ENCODE peak calls at places on chromosomes 4 and X, in ten cellular contexts. S is choroid plexus epithelial cell; N is naive thymus-derived CD8-positive, alpha-beta T cell; F is hippocampal formation; R is islet precursor cell; O is spleen; H is AG09319; Y is astrocyte of the spinal cord; Z is heart right ventricle; Q is Kasumi-1. M is an unnamed sample.

GRCh38 chrX:37956223-37956622 is 50.1 kb upstream of the SYTL5 start:
- DNase-seq in H (no peak), Q (no peak), N (no peak), S (no peak), Z (no peak), Y (no peak), R (no peak), O (no peak), F (no peak), M (no peak)

GRCh38 chr4:11451720-11452119 is 23.0 kb upstream of the HS3ST1 start:
- DNase-seq in R (no peak), Z (no peak), F (no peak), H (no peak), S (no peak), Y (no peak), N (no peak), Q (no peak), O (no peak), M (no peak)

GRCh38 chr4:94577136-94577535 is 125.4 kb downstream of the PDLIM5 start:
- DNase-seq in R (peak; percentile 54), Z (no peak), H (no peak), F (peak; percentile 39), Q (no peak), N (no peak), Y (peak; percentile 90), S (peak; percentile 89), O (no peak), M (no peak)

GRCh38 chr4:41069838-41070237 is 144.5 kb downstream of the APBB2 start:
- DNase-seq in Z (no peak), O (no peak), Q (no peak), F (no peak), Y (no peak), H (no peak), R (no peak), S (no peak), N (no peak), M (no peak)

GRCh38 chr4:74490736-74491135 is 45.8 kb downstream of the AREG start:
- DNase-seq in O (no peak), Y (no peak), Q (no peak), H (no peak), F (no peak), N (no peak), S (no peak), Z (no peak), R (no peak), M (no peak)

GRCh38 chrX:10597871-10598270 is 22.5 kb downstream of the MID1 start:
- DNase-seq in R (no peak), F (no peak), S (peak; percentile 67), O (no peak), N (no peak), H (no peak), Y (no peak), Z (no peak), Q (peak; percentile 24), M (no peak)

GRCh38 chr4:56468097-56468422 is 643 bp downstream of the SRP72 start:
- DNase-seq in Z (no peak), R (peak; percentile 77), F (no peak), S (peak; percentile 52), Q (no peak), Y (no peak), O (no peak), H (no peak), N (no peak), M (no peak)

GRCh38 chrX:63350551-63350950 is 581 bp downstream of the SPIN4 start:
- DNase-seq in H (no peak), Q (no peak), R (peak; percentile 61), F (peak; percentile 16), N (peak; percentile 14), S (no peak), Y (no peak), O (peak; percentile 75), Z (peak; percentile 12), M (no peak)

GRCh38 chrX:132216283-132216682 is 3.0 kb downstream of the RAP2C start:
- DNase-seq in Z (no peak), S (no peak), H (no peak), Y (no peak), F (no peak), N (no peak), R (no peak), O (no peak), Q (no peak), M (no peak)

GRCh38 chr4:102878901-102879300 is 10.1 kb downstream of the CISD2 start:
- DNase-seq in Z (no peak), F (no peak), R (no peak), S (peak; percentile 39), H (no peak), O (no peak), Y (no peak), N (no peak), Q (no peak), M (no peak)

GRCh38 chr4:125765936-125766335 is 451.2 kb downstream of the FAT4 start:
- DNase-seq in F (no peak), S (peak; percentile 52), Y (no peak), R (no peak), Z (no peak), N (no peak), O (no peak), Q (no peak), H (no peak), M (no peak)

GRCh38 chrX:54076903-54077302 is 32.6 kb upstream of the PHF8 start:
- DNase-seq in F (no peak), H (no peak), Q (no peak), O (no peak), S (peak; percentile 34), Y (peak; percentile 9), N (no peak), Z (no peak), R (no peak), M (no peak)

GRCh38 chr4:1004071-1004418 is 7.4 kb upstream of the FGFRL1 start:
- DNase-seq in Z (no peak), S (no peak), Y (no peak), H (no peak), Q (no peak), N (no peak), O (no peak), R (no peak), F (no peak), M (no peak)

GRCh38 chrX:85244411-85245210 is 820 bp downstream of the ZNF711 start:
- DNase-seq in S (peak; percentile 39), Z (no peak), H (no peak), N (peak; percentile 29), Q (peak; percentile 22), R (peak; percentile 56), F (no peak), Y (peak; percentile 29), O (peak; percentile 61), M (no peak)

GRCh38 chr4:4772534-4772933 is 86.9 kb upstream of the MSX1 start:
- DNase-seq in R (no peak), Y (no peak), Q (no peak), O (no peak), S (no peak), F (no peak), N (no peak), H (no peak), Z (no peak), M (no peak)

GRCh38 chr4:94680131-94680862 is 77.5 kb upstream of the BMPR1B start:
- DNase-seq in O (no peak), F (no peak), Q (no peak), Z (no peak), S (no peak), Y (no peak), H (no peak), R (no peak), N (no peak), M (no peak)

GRCh38 chrX:150536455-150537116 is 31.8 kb upstream of the MTM1 start:
- DNase-seq in Y (no peak), Q (no peak), H (no peak), Z (no peak), S (no peak), O (no peak), R (no peak), F (no peak), N (no peak), M (no peak)